ENCODE peak calls at places on chromosomes 1 and 21, in four cellular contexts. Y, T, X and B are unnamed samples.

GRCh38 chr1:12501661-12502060 is 116.3 kb downstream of the DHRS3 start:
- DNase-seq in Y (peak), T (no peak), X (no peak), B (no peak)

GRCh38 chr1:33050221-33051076 is 13.8 kb upstream of the AK2 start:
- DNase-seq in T (peak), Y (peak), X (no peak), B (no peak)

GRCh38 chr21:20996421-20997307 is 1.5 kb upstream of the NCAM2 start:
- DNase-seq in Y (no peak), T (no peak), X (no peak), B (no peak)

GRCh38 chr1:245118806-245119205 is 36.0 kb upstream of the KIF26B start:
- DNase-seq in X (no peak), T (no peak), Y (no peak), B (no peak)

GRCh38 chr1:89873250-89873649 is 52.4 kb downstream of the LRRC8D start:
- DNase-seq in X (no peak), Y (no peak), T (no peak), B (no peak)

GRCh38 chr1:61210435-61211012 is 128.2 kb downstream of the NFIA start:
- DNase-seq in T (no peak), X (no peak), Y (no peak), B (no peak)

GRCh38 chr1:154420172-154420571 is 15.0 kb downstream of the IL6R start:
- DNase-seq in X (no peak), Y (peak), T (peak), B (peak)

GRCh38 chr1:55311057-55311631 is 96.0 kb upstream of the USP24 start:
- DNase-seq in X (no peak), T (peak), Y (no peak), B (no peak)

GRCh38 chr1:160307455-160307854 is 22.5 kb upstream of the PEX19 start:
- DNase-seq in Y (no peak), T (no peak), X (no peak), B (no peak)

GRCh38 chr21:28016571-28016970 is 976.1 kb downstream of the LTN1 start:
- DNase-seq in X (no peak), T (no peak), Y (no peak), B (peak)

GRCh38 chr21:28018213-28018612 is 974.5 kb downstream of the LTN1 start:
- DNase-seq in X (no peak), Y (no peak), T (no peak), B (no peak)

DNA sequence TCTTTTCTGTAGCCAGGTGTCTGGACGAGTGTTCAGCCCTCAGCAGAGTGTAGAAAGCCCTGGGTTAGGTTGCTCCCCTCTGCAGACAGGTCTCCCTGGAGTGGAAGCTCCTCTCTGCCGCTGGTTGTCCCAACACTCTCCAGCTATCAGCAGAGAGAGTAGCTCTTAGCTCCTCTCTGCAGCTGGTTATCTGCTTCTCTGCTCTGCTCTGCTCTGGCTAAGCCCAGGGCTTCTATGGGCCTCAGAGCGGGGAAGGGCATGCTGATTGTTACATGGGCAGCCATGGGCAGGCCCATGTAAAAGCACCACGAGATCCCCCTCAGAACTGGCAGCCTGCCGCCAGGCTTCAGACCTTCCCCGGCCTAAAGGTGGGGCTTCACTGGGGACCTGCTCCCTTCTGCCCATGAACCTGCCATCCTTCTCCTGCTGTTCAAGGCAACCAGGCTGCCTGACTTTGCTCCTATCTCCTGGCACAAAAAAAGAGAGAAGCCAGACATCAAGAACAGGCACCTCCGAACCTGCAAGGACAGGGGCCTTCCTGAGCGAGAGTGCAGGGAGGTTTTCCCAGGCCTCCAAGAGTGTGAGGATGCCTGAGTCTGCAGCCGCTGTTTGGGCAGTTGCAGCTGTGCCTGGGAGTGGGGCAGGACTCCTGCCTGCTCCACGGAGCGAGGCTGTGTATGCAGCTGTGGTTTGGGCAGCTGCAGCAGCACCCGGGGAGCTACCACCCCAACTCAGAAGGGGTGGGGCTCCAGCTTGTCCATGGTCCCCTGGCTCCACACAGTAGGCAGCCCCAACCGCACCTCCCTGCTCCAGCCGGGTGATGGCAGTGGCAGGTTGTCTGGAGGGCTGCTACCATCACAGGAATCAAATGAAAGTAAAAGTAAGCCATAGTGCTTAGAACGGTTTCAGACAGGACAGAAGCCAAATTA is 973.7 kb downstream of the LTN1 start:
- DNase-seq in T (no peak), X (no peak), Y (no peak), B (no peak)
- TF ChIP-seq CTCF in T (no peak), X (no peak), Y (no peak), B (no peak)

DNA sequence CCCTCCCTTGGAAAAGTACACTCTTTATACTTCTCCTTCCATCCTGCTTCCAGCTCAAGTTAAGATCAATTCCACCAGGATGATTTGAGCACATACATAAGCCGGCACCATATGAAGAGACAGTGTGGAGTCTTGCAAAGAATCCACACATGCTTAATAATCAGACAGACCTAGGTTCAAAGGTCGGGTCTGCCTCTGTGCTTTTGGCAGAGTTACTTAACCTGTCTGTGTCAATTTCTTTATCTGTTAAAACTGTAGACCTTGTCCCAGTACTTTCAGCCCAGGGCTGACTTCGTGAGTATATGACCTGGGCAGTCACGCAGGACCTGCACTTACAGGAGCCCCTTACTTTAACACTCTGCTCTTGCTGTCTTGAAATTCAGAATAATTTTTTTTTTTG is 30.2 kb upstream of the BECN2 start:
- DNase-seq in X (no peak), Y (no peak), T (no peak), B (no peak)
- H3K4me3 ChIP-seq in X (no peak), Y (no peak), T (no peak), B (no peak)

DNA sequence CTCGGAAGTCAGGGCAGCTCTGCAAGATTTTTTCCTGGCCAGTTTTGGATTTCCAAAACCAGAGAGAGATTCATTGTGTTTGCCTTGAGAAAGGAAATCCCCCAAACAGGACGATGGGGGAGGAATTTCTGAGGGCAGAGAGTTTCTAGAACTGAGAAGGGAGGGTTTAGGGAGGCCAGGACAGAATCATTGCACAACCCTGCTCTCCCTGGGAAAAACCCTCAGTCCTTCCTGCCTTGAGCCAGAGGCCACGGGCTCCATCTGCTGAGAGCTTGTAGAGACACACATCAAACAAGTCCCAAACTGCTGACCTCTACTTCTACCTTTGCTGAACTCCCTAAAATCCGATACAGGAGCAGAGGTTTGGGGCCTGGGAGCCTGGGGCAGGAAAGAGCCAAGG is 99.7 kb downstream of the NMNAT2 start:
- DNase-seq in Y (peak), X (no peak), T (peak), B (peak)
- TF ChIP-seq CTCF in Y (peak), X (peak), T (peak), B (peak)

DNA sequence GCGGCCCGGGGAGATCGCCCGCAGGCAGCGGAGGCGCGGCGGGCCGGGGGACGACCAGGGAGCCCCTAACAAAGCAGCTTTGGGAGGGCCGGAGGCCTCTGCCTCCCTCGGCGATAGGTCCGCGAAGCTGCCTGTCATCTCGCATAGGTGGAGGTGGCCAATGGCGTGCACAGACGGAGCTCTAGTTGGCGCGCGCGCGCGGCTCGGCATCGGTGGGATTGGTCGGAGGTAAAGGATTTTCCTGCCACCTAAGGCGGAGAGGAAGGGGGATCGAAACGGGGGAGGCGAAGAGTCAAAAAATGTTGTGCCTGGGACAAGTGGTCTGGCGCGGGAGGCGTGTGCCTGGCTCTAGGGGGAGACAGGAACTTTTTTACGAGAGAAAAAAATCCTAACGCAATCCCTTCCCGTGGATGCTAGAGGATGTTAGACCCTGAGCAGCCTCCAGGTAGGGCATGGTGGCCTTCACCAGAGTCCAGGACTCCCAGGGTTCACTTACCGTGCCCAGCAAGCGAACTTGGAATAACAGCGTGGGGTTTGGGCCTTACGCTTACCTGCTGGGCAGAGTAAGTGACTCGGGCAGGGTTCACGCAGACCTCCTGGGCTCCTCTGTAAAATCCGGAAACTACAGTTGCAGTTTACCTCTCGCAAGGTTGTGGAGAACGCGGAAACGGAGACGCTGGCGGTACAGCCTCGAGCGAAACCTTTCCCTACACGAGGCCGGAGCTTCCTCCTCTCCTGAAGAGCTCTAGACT is 99.9 kb upstream of the SOD1 start:
- DNase-seq in Y (peak), T (peak), X (peak), B (peak)
- H3K4me3 ChIP-seq in Y (peak), T (peak), X (peak), B (peak)

DNA sequence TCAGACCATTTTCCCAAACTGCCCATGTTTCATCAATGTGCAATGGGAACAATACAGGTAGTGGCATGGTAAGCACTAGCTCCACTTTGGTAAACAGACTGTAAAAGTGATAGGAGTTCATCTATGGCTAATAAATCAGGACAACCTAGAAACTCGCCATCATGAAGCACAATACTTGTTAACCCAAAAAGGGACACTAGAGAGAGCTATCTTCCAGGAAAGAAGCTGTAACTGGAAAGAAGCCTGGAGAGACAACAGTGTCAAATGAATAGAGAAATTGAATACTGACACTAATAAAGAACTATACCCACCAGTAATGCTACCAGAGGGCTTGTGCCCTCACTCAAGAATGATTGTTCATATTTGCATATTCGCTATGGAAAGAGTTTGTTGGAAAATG is 164.7 kb upstream of the RGS18 start:
- DNase-seq in X (no peak), Y (peak), T (no peak), B (no peak)
- TF ChIP-seq CTCF in X (no peak), Y (peak), T (no peak), B (peak)

GRCh38 chr1:230787471-230787870 is 40.3 kb downstream of the CAPN9 start:
- DNase-seq in X (no peak), Y (no peak), T (no peak), B (no peak)

GRCh38 chr1:230781596-230781995 is 34.4 kb downstream of the CAPN9 start:
- DNase-seq in X (no peak), T (no peak), Y (peak), B (no peak)

GRCh38 chr1:230788561-230789275 is 41.5 kb downstream of the CAPN9 start:
- DNase-seq in X (no peak), T (no peak), Y (no peak), B (no peak)

GRCh38 chr1:230785643-230786405 is 38.6 kb downstream of the CAPN9 start:
- DNase-seq in Y (no peak), T (no peak), X (no peak), B (no peak)

GRCh38 chr1:230784163-230784562 is 37.0 kb downstream of the CAPN9 start:
- DNase-seq in Y (no peak), X (no peak), T (no peak), B (no peak)
- H3K4me3 ChIP-seq in Y (no peak), X (no peak), T (no peak), B (no peak)

GRCh38 chr1:187264995-187265602 is 436.4 kb downstream of the PLA2G4A start:
- DNase-seq in X (no peak), Y (peak), T (no peak), B (peak)
- TF ChIP-seq CTCF in X (peak), Y (peak), T (peak), B (peak)